ENCODE peak calls at places on chromosomes 3 and 15, in five cellular contexts. K, V, O, Q and I are unnamed samples.

GRCh38 chr15:81407679-81408078 is 33.7 kb upstream of the TMC3 start:
- DNase-seq in O (no peak), K (no peak), Q (no peak), V (no peak), I (peak; percentile 78)

GRCh38 chr3:13106308-13106970 is 33.2 kb upstream of the IQSEC1 start:
- DNase-seq in O (no peak), Q (no peak), K (no peak), V (peak; percentile 9), I (no peak)

GRCh38 chr3:192577271-192577670 is 150.1 kb downstream of the FGF12 start:
- DNase-seq in O (no peak), Q (no peak), V (no peak), K (no peak), I (no peak)

GRCh38 chr3:15556512-15556911 is 35.0 kb upstream of the COLQ start:
- DNase-seq in Q (no peak), V (no peak), K (no peak), O (no peak), I (no peak)

GRCh38 chr15:69853572-69853971 is 244.1 kb downstream of the TLE3 start:
- DNase-seq in Q (no peak), K (no peak), V (no peak), O (peak; percentile 78), I (no peak)

GRCh38 chr15:98568382-98569017 is 79.8 kb upstream of the IGF1R start:
- DNase-seq in V (no peak), K (no peak), O (no peak), Q (no peak), I (no peak)

GRCh38 chr3:14913926-14914776 is 33.2 kb upstream of the NR2C2 start:
- DNase-seq in V (no peak), O (no peak), Q (no peak), K (no peak), I (no peak)

GRCh38 chr3:25665646-25666136 is 984 bp upstream of the TOP2B start:
- DNase-seq in V (no peak), O (no peak), Q (no peak), K (no peak), I (no peak)

GRCh38 chr3:20668411-20668810 is 482.4 kb upstream of the SGO1 start:
- DNase-seq in K (no peak), O (no peak), V (no peak), Q (no peak), I (no peak)

GRCh38 chr3:181298421-181298820 is 308.9 kb upstream of the DNAJC19 start:
- DNase-seq in K (no peak), Q (no peak), O (no peak), V (no peak), I (no peak)

GRCh38 chr15:60004846-60005351 is 788 bp downstream of the FOXB1 start:
- DNase-seq in K (peak; percentile 25), Q (no peak), V (no peak), O (no peak), I (no peak)

GRCh38 chr15:44194397-44195150 is 497 bp downstream of the FRMD5 start:
- DNase-seq in K (peak; percentile 55), Q (peak; percentile 10), V (peak; percentile 58), O (peak; percentile 38), I (no peak)

GRCh38 chr3:133956333-133956732 is 60.7 kb upstream of the RAB6B start:
- DNase-seq in V (no peak), O (no peak), Q (no peak), K (no peak), I (no peak)

GRCh38 chr15:38536201-38536676 is 28.4 kb downstream of the RASGRP1 start:
- DNase-seq in V (peak; percentile 54), K (no peak), Q (no peak), O (peak; percentile 82), I (no peak)

GRCh38 chr15:41695750-41696436 is 35.7 kb downstream of the MGA start:
- DNase-seq in V (no peak), K (peak; percentile 78), O (no peak), Q (peak; percentile 7), I (no peak)

GRCh38 chr3:10526366-10526765 is 21.0 kb upstream of the ATP2B2 start:
- DNase-seq in K (no peak), O (no peak), V (no peak), Q (no peak), I (no peak)

GRCh38 chr3:18438586-18438985 is 13.4 kb upstream of the SATB1 start:
- DNase-seq in Q (peak; percentile 22), O (no peak), K (peak; percentile 83), V (no peak), I (no peak)

GRCh38 chr15:101530224-101530958 is 40.9 kb upstream of the PCSK6 start:
- DNase-seq in V (no peak), Q (no peak), K (no peak), O (no peak), I (no peak)

GRCh38 chr3:149554826-149555225 is 80.3 kb downstream of the TM4SF4 start:
- DNase-seq in Q (no peak), O (no peak), K (no peak), V (no peak), I (no peak)

GRCh38 chr3:122991236-122991985 is 36.2 kb downstream of the SEMA5B start:
- DNase-seq in O (no peak), K (no peak), Q (no peak), V (no peak), I (no peak)

GRCh38 chr3:124033360-124034015 is 41.6 kb upstream of the ROPN1 start:
- DNase-seq in Q (no peak), K (no peak), O (peak; percentile 60), V (peak; percentile 53), I (no peak)

GRCh38 chr3:81364411-81364810 is 397.0 kb downstream of the GBE1 start:
- DNase-seq in Q (no peak), K (no peak), V (no peak), O (no peak), I (no peak)

GRCh38 chr15:90994059-90994416 is 297 bp downstream of the PRC1 start:
- DNase-seq in O (peak; percentile 44), V (no peak), Q (no peak), K (no peak), I (no peak)

GRCh38 chr3:30768703-30769550 is 125.5 kb downstream of the GADL1 start:
- DNase-seq in K (peak; percentile 87), V (peak; percentile 81), Q (peak; percentile 52), O (peak; percentile 50), I (no peak)

GRCh38 chr3:182325213-182325941 is 467.9 kb upstream of the ATP11B start:
- DNase-seq in Q (no peak), O (no peak), K (no peak), V (no peak), I (no peak)

GRCh38 chr3:7518471-7518870 is 657.6 kb downstream of the GRM7 start:
- DNase-seq in Q (no peak), K (no peak), V (no peak), O (no peak), I (no peak)

GRCh38 chr3:56314842-56315241 is 153.4 kb downstream of the ERC2 start:
- DNase-seq in V (no peak), Q (no peak), K (no peak), O (peak; percentile 47), I (no peak)

GRCh38 chr3:124812291-124813265 is 74.6 kb downstream of the ITGB5 start:
- DNase-seq in Q (no peak), O (peak; percentile 86), K (no peak), V (peak; percentile 84), I (peak; percentile 83)

GRCh38 chr15:65038428-65038827 is 6.8 kb upstream of the SLC51B start:
- DNase-seq in Q (no peak), V (no peak), K (no peak), O (no peak), I (no peak)

GRCh38 chr15:76342382-76343201 is 6.0 kb downstream of the ISL2 start:
- DNase-seq in Q (no peak), K (no peak), O (peak; percentile 16), V (no peak), I (no peak)

GRCh38 chr3:159293493-159293892 is 491.6 kb downstream of the MFSD1 start:
- DNase-seq in O (no peak), V (no peak), Q (no peak), K (no peak), I (no peak)

GRCh38 chr3:71247221-71247947 is 336.1 kb downstream of the FOXP1 start:
- DNase-seq in O (peak; percentile 25), V (no peak), Q (no peak), K (peak; percentile 53), I (no peak)

GRCh38 chr15:69820819-69821218 is 276.9 kb downstream of the TLE3 start:
- DNase-seq in Q (no peak), V (no peak), K (no peak), O (no peak), I (no peak)

GRCh38 chr3:71369733-71370391 is 213.7 kb downstream of the FOXP1 start:
- DNase-seq in O (peak; percentile 70), V (no peak), Q (no peak), K (no peak), I (no peak)

GRCh38 chr3:142987080-142987700 is 14.2 kb upstream of the U2SURP start:
- DNase-seq in O (peak; percentile 68), K (no peak), Q (no peak), V (no peak), I (no peak)